ENCODE peak calls at places on chromosomes 5 and 9, in seven cellular contexts. W is NCI-H2171 treated with DMSO at 0.1 percent for 48 hours; F is EH; Y is stimulated activated CD8-positive, alpha-beta memory T cell treated with anti-CD3 and anti-CD28 coated beads, Interleukin-15, amount 100 ng/mL, for 48 hours; X is T-helper 2 cell; R is DMS153; U is HEK293T. I is an unnamed sample.

GRCh38 chr9:109444771-109445320 is 53.3 kb downstream of the PTPN3 start:
- DNase-seq in X (no peak), R (no peak), U (no peak), Y (no peak), F (peak; percentile 10), W (no peak), I (no peak)

GRCh38 chr5:80182802-80183645 is 72.8 kb downstream of the SERINC5 start:
- DNase-seq in F (no peak), Y (no peak), W (no peak), X (no peak), R (no peak), U (no peak), I (no peak)

GRCh38 chr9:27437652-27438373 is 86.3 kb upstream of the IFNK start:
- DNase-seq in Y (no peak), F (no peak), R (no peak), W (no peak), U (no peak), X (no peak), I (no peak)

GRCh38 chr9:78215706-78216105 is 20.2 kb upstream of the CEP78 start:
- DNase-seq in X (no peak), Y (no peak), F (peak; percentile 79), R (no peak), U (no peak), W (no peak), I (no peak)

GRCh38 chr5:121175986-121176385 is 675.7 kb upstream of the FTMT start:
- DNase-seq in R (no peak), U (no peak), F (no peak), W (no peak), Y (no peak), X (no peak), I (no peak)

GRCh38 chr9:83270116-83270515 is 207.2 kb upstream of the RASEF start:
- DNase-seq in U (no peak), F (no peak), R (no peak), Y (no peak), X (no peak), W (no peak), I (no peak)

GRCh38 chr5:55674340-55674739 is 37.8 kb downstream of the SLC38A9 start:
- DNase-seq in R (no peak), W (no peak), X (no peak), Y (no peak), F (no peak), U (no peak), I (no peak)

GRCh38 chr9:88033303-88033702 is 59.0 kb upstream of the CDK20 start:
- DNase-seq in R (no peak), Y (no peak), X (no peak), W (no peak), U (no peak), F (no peak), I (no peak)

GRCh38 chr9:88995205-88995604 is 3.9 kb downstream of the S1PR3 start:
- DNase-seq in F (no peak), X (no peak), W (no peak), U (no peak), Y (no peak), R (no peak), I (no peak)

GRCh38 chr5:118984602-118985001 is 3.7 kb downstream of the DTWD2 start:
- DNase-seq in U (no peak), R (no peak), X (no peak), Y (no peak), W (no peak), F (peak; percentile 86), I (no peak)

GRCh38 chr5:59532979-59533729 is 360.4 kb downstream of the PDE4D start:
- DNase-seq in U (no peak), F (no peak), X (no peak), Y (no peak), W (no peak), R (no peak), I (no peak)

GRCh38 chr9:134234001-134234660 is 69.8 kb upstream of the RNU6ATAC start:
- DNase-seq in F (no peak), R (no peak), Y (no peak), X (no peak), W (no peak), U (no peak), I (no peak)

GRCh38 chr9:108671156-108671555 is 184.6 kb downstream of the ACTL7B start:
- DNase-seq in F (peak; percentile 80), X (no peak), U (peak; percentile 42), Y (no peak), W (peak; percentile 34), R (no peak), I (no peak)

GRCh38 chr9:85702881-85703280 is 38.9 kb downstream of the AGTPBP1 start:
- DNase-seq in F (no peak), R (no peak), Y (no peak), X (no peak), W (no peak), U (no peak), I (no peak)

GRCh38 chr9:20437466-20437865 is 184.8 kb downstream of the MLLT3 start:
- DNase-seq in X (no peak), W (no peak), U (no peak), F (peak; percentile 90), Y (no peak), R (no peak), I (no peak)

GRCh38 chr9:95809686-95810085 is 65.8 kb upstream of the ERCC6L2 start:
- DNase-seq in X (no peak), Y (no peak), W (no peak), U (no peak), R (no peak), F (peak; percentile 49), I (no peak)

GRCh38 chr9:133351908-133352634 is 4.1 kb downstream of the RPL7A start:
- DNase-seq in F (peak; percentile 68), W (peak; percentile 45), X (no peak), U (peak; percentile 57), R (no peak), Y (no peak), I (peak; percentile 19)

GRCh38 chr5:5252106-5252505 is 112.0 kb downstream of the ADAMTS16 start:
- DNase-seq in X (no peak), R (no peak), W (no peak), U (no peak), F (peak; percentile 17), Y (no peak), I (no peak)

GRCh38 chr9:92208693-92209524 is 84.6 kb downstream of the IARS1 start:
- DNase-seq in W (no peak), R (no peak), Y (no peak), U (no peak), F (no peak), X (no peak), I (no peak)

GRCh38 chr5:139971202-139971725 is 71.8 kb downstream of the NRG2 start:
- DNase-seq in R (no peak), Y (no peak), F (no peak), X (no peak), W (no peak), U (no peak), I (no peak)

GRCh38 chr5:154406231-154406630 is 39.6 kb upstream of the SAP30L start:
- DNase-seq in R (no peak), Y (no peak), F (no peak), X (no peak), U (no peak), W (no peak), I (no peak)

GRCh38 chr9:127059648-127060365 is 62.6 kb downstream of the ANGPTL2 start:
- DNase-seq in X (no peak), W (no peak), R (no peak), Y (no peak), F (no peak), U (no peak), I (no peak)

GRCh38 chr5:171462928-171463843 is 43.7 kb downstream of the FGF18 start:
- DNase-seq in R (no peak), X (no peak), U (no peak), F (peak; percentile 18), W (no peak), Y (no peak), I (no peak)

GRCh38 chr9:7892975-7893374 is 93.4 kb upstream of the DMAC1 start:
- DNase-seq in R (no peak), W (no peak), Y (no peak), F (no peak), U (no peak), X (no peak), I (no peak)

GRCh38 chr9:69264526-69264925 is 60.5 kb upstream of the ENTREP1 start:
- DNase-seq in U (no peak), Y (no peak), F (no peak), W (no peak), X (no peak), R (no peak), I (no peak)

GRCh38 chr9:83002329-83002728 is 60.6 kb downstream of the RASEF start:
- DNase-seq in R (no peak), U (no peak), X (no peak), W (no peak), Y (no peak), F (no peak), I (no peak)

GRCh38 chr9:84271004-84271886 is 69.3 kb downstream of the SLC28A3 start:
- DNase-seq in U (no peak), R (peak; percentile 56), Y (peak; percentile 31), X (no peak), F (peak; percentile 68), W (no peak), I (no peak)

I was measured in naive thymus-derived CD4-positive, alpha-beta T cell.